ENCODE peak calls at places on chromosomes 5 and 9, in ten cellular contexts. V is body of pancreas; Z is skeletal muscle cell; E is naive thymus-derived CD8-positive, alpha-beta T cell; R is HCEC 1CT; N is AG08396; K is iPS-NIHi11; H is fibroblast of the conjunctiva; L is T-cell; U is sigmoid colon. Q is an unnamed sample.

GRCh38 chr5:169094586-169095409 is 206.1 kb downstream of the SLIT3 start:
- DNase-seq in V (no peak), Z (no peak), E (no peak), R (no peak), N (peak; percentile 24), K (no peak), H (peak; percentile 27), L (no peak), U (no peak), Q (no peak)

GRCh38 chr5:140336388-140336787 is 10.0 kb downstream of the HBEGF start:
- DNase-seq in V (no peak), Z (no peak), E (no peak), R (no peak), N (no peak), K (no peak), H (no peak), L (no peak), U (peak; percentile 87), Q (peak; percentile 59)

GRCh38 chr5:56490971-56491468 is 257.9 kb upstream of the ANKRD55 start:
- DNase-seq in V (no peak), Z (no peak), E (no peak), R (no peak), N (no peak), K (no peak), H (no peak), L (no peak), U (no peak), Q (peak; percentile 78)

GRCh38 chr5:77590347-77590746 is 48.2 kb downstream of the OTP start:
- DNase-seq in V (no peak), Z (no peak), E (no peak), R (no peak), N (no peak), K (no peak), H (no peak), L (no peak), U (no peak), Q (no peak)

GRCh38 chr9:134365791-134366222 is 39.6 kb downstream of the RXRA start:
- DNase-seq in V (no peak), Z (no peak), E (no peak), R (no peak), N (peak; percentile 72), K (peak; percentile 74), H (peak; percentile 68), L (no peak), U (peak; percentile 96), Q (no peak)

GRCh38 chr9:113599647-113600476 is 136.3 kb downstream of the RGS3 start:
- DNase-seq in V (no peak), Z (no peak), E (no peak), R (peak; percentile 91), N (peak; percentile 78), K (no peak), H (peak; percentile 47), L (no peak), U (no peak), Q (no peak)

GRCh38 chr9:87276851-87277251 is 220.8 kb upstream of the DAPK1 start:
- DNase-seq in V (no peak), Z (peak; percentile 56), E (no peak), R (peak; percentile 51), N (no peak), K (no peak), H (no peak), L (no peak), U (no peak), Q (no peak)

GRCh38 chr5:93174930-93175329 is 406.1 kb downstream of the NR2F1-AS1 start:
- DNase-seq in V (no peak), Z (no peak), E (no peak), R (no peak), N (no peak), K (no peak), H (no peak), L (no peak), U (no peak), Q (no peak)

GRCh38 chr5:166369326-166369725 is 1922.1 kb upstream of the WWC1 start:
- DNase-seq in V (no peak), Z (no peak), E (no peak), R (peak; percentile 32), N (no peak), K (no peak), H (peak; percentile 13), L (no peak), U (no peak), Q (no peak)

GRCh38 chr5:172412724-172413260 is 41.5 kb downstream of the SH3PXD2B start:
- DNase-seq in V (peak; percentile 56), Z (peak; percentile 98), E (no peak), R (peak; percentile 69), N (peak; percentile 75), K (no peak), H (peak; percentile 96), L (no peak), U (peak; percentile 96), Q (peak; percentile 86)

GRCh38 chr5:128002420-128002819 is 81.1 kb upstream of the SLC12A2 start:
- DNase-seq in V (no peak), Z (no peak), E (no peak), R (no peak), N (no peak), K (no peak), H (no peak), L (no peak), U (no peak), Q (no peak)

GRCh38 chr5:179176571-179177230 is 116.5 kb downstream of the ZNF354C start:
- DNase-seq in V (no peak), Z (no peak), E (no peak), R (no peak), N (no peak), K (no peak), H (no peak), L (no peak), U (peak; percentile 46), Q (no peak)

GRCh38 chr5:96259211-96259772 is 173.8 kb downstream of the PCSK1 start:
- DNase-seq in V (no peak), Z (peak; percentile 50), E (no peak), R (peak; percentile 71), N (no peak), K (no peak), H (peak; percentile 20), L (no peak), U (no peak), Q (no peak)

GRCh38 chr9:69453746-69454145 is 128.7 kb downstream of the ENTREP1 start:
- DNase-seq in V (no peak), Z (no peak), E (no peak), R (no peak), N (no peak), K (no peak), H (no peak), L (no peak), U (no peak), Q (no peak)

GRCh38 chr5:150660108-150660831 is 781 bp upstream of the MYOZ3 start:
- DNase-seq in V (no peak), Z (no peak), E (no peak), R (no peak), N (no peak), K (no peak), H (no peak), L (no peak), U (no peak), Q (no peak)

GRCh38 chr5:77356740-77357139 is 135.4 kb downstream of the WDR41 start:
- DNase-seq in V (no peak), Z (peak; percentile 3), E (no peak), R (no peak), N (no peak), K (no peak), H (peak; percentile 16), L (no peak), U (no peak), Q (no peak)